ENCODE peak calls at places on chromosomes 7 and 10, in eight cellular contexts. H is MM.1S, R is RWPE2, X is suprapubic skin, I is Peyer's patch, T is adrenal gland, E is transverse colon, V is IMR-90. A is an unnamed sample. For H3K4me1, the result is how much of the 10 kb centered on the place peaks cover.

GRCh38 chr10:60572511-60573194 is 183.0 kb upstream of the ANK3 start:
- DNase-seq in H (peak), R (no peak), X (no peak), I (peak), T (peak), E (peak), V (peak), A (peak)

GRCh38 chr7:101390901-101391301 is 28.2 kb downstream of the COL26A1 start:
- DNase-seq in H (peak), R (no peak), X (no peak), I (peak), T (no peak), E (peak), V (no peak), A (peak)

GRCh38 chr7:100476108-100476780 is 2.8 kb downstream of the TSC22D4 start:
- DNase-seq in H (no peak), R (no peak), X (no peak), I (no peak), T (no peak), E (no peak), V (no peak), A (no peak)

GRCh38 chr7:30988346-30989005 is 24.7 kb downstream of the GHRHR start:
- DNase-seq in H (no peak), R (no peak), X (no peak), I (peak), T (peak), E (peak), V (no peak), A (no peak)

GRCh38 chr7:64558323-64558705 is 4.6 kb downstream of the ZNF680 start:
- DNase-seq in H (no peak), R (no peak), X (no peak), I (no peak), T (no peak), E (no peak), V (no peak), A (no peak)

GRCh38 chr10:8731415-8732110 is 677.1 kb downstream of the GATA3 start:
- DNase-seq in H (no peak), R (no peak), X (no peak), I (no peak), T (no peak), E (no peak), V (no peak), A (no peak)

GRCh38 chr7:127706766-127707165 is 54.8 kb downstream of the SND1 start:
- DNase-seq in H (no peak), R (no peak), X (no peak), I (no peak), T (no peak), E (no peak), V (no peak), A (no peak)

GRCh38 chr7:98119257-98119918 is 12.7 kb downstream of the LMTK2 start:
- DNase-seq in H (no peak), R (no peak), X (no peak), I (no peak), T (no peak), E (no peak), V (peak), A (no peak)

GRCh38 chr7:49597805-49598204 is 175.6 kb upstream of the VWC2 start:
- DNase-seq in H (no peak), R (no peak), X (no peak), I (no peak), T (no peak), E (no peak), V (no peak), A (no peak)

GRCh38 chr7:35993663-35994622 is 159.1 kb upstream of the EEPD1 start:
- DNase-seq in H (no peak), R (no peak), X (no peak), I (no peak), T (no peak), E (peak), V (peak), A (peak)

GRCh38 chr7:30594055-30594539 is 581 bp upstream of the GARS1 start:
- DNase-seq in H (no peak), R (no peak), X (no peak), I (peak), T (peak), E (peak), V (peak), A (peak)

GRCh38 chr7:98126311-98127142 is 19.9 kb downstream of the LMTK2 start:
- DNase-seq in H (no peak), R (no peak), X (peak), I (no peak), T (no peak), E (no peak), V (peak), A (no peak)

GRCh38 chr10:20005638-20006037 is 189.4 kb downstream of the PLXDC2 start:
- DNase-seq in H (no peak), R (no peak), X (no peak), I (no peak), T (no peak), E (no peak), V (no peak), A (no peak)

GRCh38 chr10:33303988-33304387 is 30.5 kb downstream of the NRP1 start:
- DNase-seq in H (no peak), R (no peak), X (no peak), I (no peak), T (no peak), E (no peak), V (no peak), A (no peak)

GRCh38 chr7:159113056-159113455 is 31.6 kb downstream of the VIPR2 start:
- DNase-seq in H (no peak), R (no peak), X (peak), I (no peak), T (no peak), E (no peak), V (no peak), A (no peak)

GRCh38 chr7:10022480-10022879 is 951.2 kb upstream of the PHF14 start:
- DNase-seq in H (no peak), R (no peak), X (no peak), I (no peak), T (no peak), E (no peak), V (no peak), A (no peak)

GRCh38 chr10:129756912-129757861 is 206.9 kb downstream of the EBF3 start:
- DNase-seq in H (no peak), R (no peak), X (no peak), I (peak), T (peak), E (peak), V (no peak), A (no peak)

GRCh38 chr10:113519616-113520015 is 33.2 kb upstream of the HABP2 start:
- DNase-seq in H (no peak), R (no peak), X (no peak), I (peak), T (no peak), E (no peak), V (no peak), A (no peak)

GRCh38 chr7:139648941-139649425 is 125.5 kb downstream of the CLEC2L start:
- DNase-seq in H (no peak), R (no peak), X (no peak), I (peak), T (no peak), E (peak), V (no peak), A (no peak)

GRCh38 chr7:2521341-2521745 is 1.8 kb downstream of the LFNG start:
- DNase-seq in H (no peak), R (no peak), X (no peak), I (no peak), T (no peak), E (no peak), V (no peak), A (no peak)

GRCh38 chr10:92699518-92700272 is 9.9 kb downstream of the HHEX start:
- DNase-seq in H (no peak), R (no peak), X (no peak), I (peak), T (peak), E (peak), V (peak), A (peak)

GRCh38 chr10:32031920-32032319 is 24.3 kb downstream of the KIF5B start:
- DNase-seq in H (no peak), R (no peak), X (no peak), I (no peak), T (no peak), E (no peak), V (no peak), A (no peak)

GRCh38 chr7:39527951-39528350 is 38.3 kb upstream of the YAE1 start:
- DNase-seq in H (no peak), R (no peak), X (no peak), I (no peak), T (no peak), E (no peak), V (peak), A (peak)

GRCh38 chr10:78451592-78451991 is 417.9 kb downstream of the RPS24 start:
- DNase-seq in H (no peak), R (no peak), X (no peak), I (no peak), T (no peak), E (no peak), V (peak), A (peak)

GRCh38 chr7:81408728-81409127 is 361.1 kb downstream of the HGF start:
- DNase-seq in H (no peak), R (no peak), X (no peak), I (no peak), T (no peak), E (no peak), V (peak), A (no peak)

GRCh38 chr10:58016614-58017013 is 251.1 kb downstream of the IPMK start:
- DNase-seq in H (no peak), R (no peak), X (no peak), I (no peak), T (no peak), E (no peak), V (no peak), A (no peak)

DNA sequence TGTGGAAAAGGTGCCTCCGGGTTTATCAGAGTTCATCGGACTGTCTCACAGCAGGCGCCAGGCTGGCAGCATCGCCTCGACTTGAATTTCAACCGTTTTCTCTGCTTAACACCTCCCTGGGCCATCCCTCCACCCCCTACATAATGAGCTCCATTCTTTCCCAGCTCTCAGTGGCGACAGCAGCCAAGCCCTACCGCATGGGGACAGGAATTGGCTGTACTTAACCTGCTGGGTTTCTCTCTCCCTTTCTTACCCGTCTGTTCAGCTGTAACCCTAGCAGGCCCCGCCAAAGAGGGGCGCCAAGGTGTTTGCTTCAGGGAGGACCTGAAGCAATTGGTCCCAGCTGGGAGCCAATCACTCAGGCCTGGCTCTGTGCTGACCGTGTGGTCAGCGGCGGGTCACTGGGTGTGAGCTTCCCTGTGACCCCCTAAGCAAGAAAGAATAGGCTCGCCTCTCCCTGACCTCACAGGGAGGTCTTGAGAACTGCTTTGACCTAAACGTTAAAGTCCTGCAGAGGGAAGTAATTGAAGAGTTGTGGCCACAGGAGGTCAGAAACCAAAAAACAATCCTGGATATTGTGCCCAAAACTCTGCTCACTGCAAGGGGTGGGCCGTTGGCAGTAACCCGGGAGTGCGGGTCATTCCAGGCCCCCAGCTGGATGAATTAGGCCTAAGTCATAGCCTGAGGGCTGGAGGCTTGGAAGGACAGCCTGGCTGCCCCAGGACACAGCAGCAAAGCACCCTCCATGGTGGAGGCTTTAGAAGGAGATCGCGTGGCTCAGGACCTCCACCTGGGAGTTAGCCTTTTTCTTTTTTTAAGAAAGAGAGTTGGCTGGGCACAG is 114.7 kb downstream of the ITIH5 start:
- DNase-seq in H (no peak), R (no peak), X (no peak), I (no peak), T (no peak), E (no peak), V (no peak), A (no peak)
- TF ChIP-seq CTCF in H (no peak), R (no peak), X (no peak), I (no peak), T (no peak), E (no peak), V (no peak), A (no peak)

GRCh38 chr7:131189488-131189887 is 138.2 kb upstream of the MKLN1 start:
- DNase-seq in H (no peak), R (no peak), X (no peak), I (no peak), T (no peak), E (no peak), V (no peak), A (no peak)
- H3K27ac ChIP-seq in H (no peak), R (peak), X (peak), I (no peak), T (peak), E (no peak), V (no peak), A (no peak)

GRCh38 chr10:50622497-50623298 is 1.1 kb downstream of the SGMS1 start:
- DNase-seq in H (peak), R (no peak), X (peak), I (peak), T (peak), E (peak), V (peak), A (peak)
- H3K4me1 ChIP-seq in H (under half), R (under half), X (half or more), I (under half), T (under half), E (under half), V (under half), A (under half)

GRCh38 chr10:62688971-62689700 is 115.4 kb upstream of the ADO start:
- DNase-seq in H (no peak), R (no peak), X (no peak), I (no peak), T (no peak), E (no peak), V (no peak), A (no peak)

GRCh38 chr10:62691331-62691730 is 113.2 kb upstream of the ADO start:
- DNase-seq in H (peak), R (no peak), X (no peak), I (no peak), T (no peak), E (no peak), V (no peak), A (no peak)

GRCh38 chr10:62689712-62690111 is 114.8 kb upstream of the ADO start:
- DNase-seq in H (no peak), R (no peak), X (no peak), I (no peak), T (no peak), E (no peak), V (no peak), A (no peak)

GRCh38 chr10:62692085-62692484 is 112.4 kb upstream of the ADO start:
- DNase-seq in H (no peak), R (no peak), X (no peak), I (no peak), T (no peak), E (no peak), V (no peak), A (no peak)

DNA sequence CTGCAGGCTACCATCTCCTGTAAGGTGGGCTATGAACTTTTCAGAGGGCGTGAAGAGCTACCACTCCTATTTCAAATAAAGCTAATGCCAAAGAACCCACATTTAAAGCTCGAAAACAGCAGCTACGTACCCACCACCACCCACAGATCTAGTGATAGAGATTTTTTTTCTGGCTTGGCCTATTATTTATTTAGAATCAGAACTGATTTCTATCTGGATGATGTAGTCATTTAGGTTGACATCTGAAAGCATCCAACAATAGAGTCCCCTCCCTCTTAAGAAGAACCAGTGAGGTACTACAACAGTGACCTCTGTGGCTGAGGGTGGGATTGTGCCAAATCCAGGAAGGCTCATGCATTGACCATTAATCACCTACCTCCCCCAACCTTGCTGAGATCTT is 113.8 kb upstream of the ADO start:
- DNase-seq in H (no peak), R (no peak), X (no peak), I (no peak), T (no peak), E (no peak), V (no peak), A (no peak)
- TF ChIP-seq CTCF in H (peak), R (no peak), X (no peak), I (no peak), T (no peak), E (no peak), V (no peak), A (no peak)

GRCh38 chr7:17632401-17632800 is 307.9 kb downstream of the SNX13 start:
- DNase-seq in H (no peak), R (no peak), X (no peak), I (no peak), T (no peak), E (no peak), V (no peak), A (no peak)
- H3K27ac ChIP-seq in H (no peak), R (no peak), X (peak), I (no peak), T (no peak), E (no peak), V (no peak), A (no peak)

DNA sequence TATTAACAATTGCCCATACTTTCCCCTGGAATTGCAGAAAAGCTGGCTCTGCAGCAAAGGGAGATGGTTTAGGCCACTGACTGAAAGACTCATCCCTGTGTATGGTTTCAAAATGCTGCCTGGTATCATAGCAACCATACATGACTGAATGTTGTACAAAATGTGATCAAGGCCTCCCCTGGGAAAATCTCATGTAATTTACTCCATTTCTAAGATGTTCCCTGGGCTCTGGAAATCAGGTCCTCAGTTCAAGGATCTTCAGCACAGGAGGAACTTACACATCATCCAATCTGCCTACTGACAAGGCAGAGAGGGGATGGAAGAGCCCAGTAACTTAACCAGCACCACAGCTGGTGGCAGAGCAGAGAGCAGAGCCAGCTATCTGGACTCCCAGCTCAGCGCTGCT is 111.8 kb downstream of the JAZF1 start:
- DNase-seq in H (no peak), R (no peak), X (no peak), I (no peak), T (no peak), E (no peak), V (peak), A (peak)
- H3K4me1 ChIP-seq in H (under half), R (under half), X (under half), I (under half), T (under half), E (under half), V (under half), A (under half)

DNA sequence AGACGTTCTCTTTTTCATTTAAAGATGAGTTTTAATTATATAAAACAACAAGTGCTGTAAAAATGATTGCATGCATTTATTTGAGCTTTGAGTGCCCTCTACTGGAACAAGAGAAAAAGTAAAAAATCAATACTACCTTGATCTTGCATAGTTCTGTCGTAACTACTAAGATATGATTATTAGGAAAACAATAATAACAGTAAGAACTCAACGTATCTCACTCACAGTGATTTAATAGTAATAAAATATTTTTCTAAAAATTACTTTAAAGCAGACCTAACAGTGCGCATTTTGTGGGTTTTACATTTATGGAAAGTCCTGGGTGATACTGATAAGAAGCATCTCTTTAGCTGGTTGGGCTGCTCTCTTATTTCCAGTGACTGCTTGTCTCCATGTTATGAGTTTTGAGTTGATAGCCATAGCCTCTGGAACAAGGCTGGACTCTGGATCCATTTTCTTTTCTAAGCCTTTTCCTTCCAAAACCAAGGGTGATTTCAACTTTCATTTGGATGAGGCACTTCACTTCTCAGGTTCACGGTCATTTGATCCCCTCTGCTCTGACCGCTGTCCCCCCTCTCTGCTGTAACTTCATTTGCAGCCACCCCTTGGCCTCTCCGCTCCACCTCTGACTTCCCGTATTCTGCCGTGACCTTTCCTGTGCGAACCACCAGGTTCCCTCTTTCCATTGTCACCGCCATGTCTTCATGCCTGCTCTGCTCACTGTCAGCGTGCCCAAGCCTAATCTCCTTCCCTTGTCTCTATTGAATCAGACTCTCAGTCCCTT is 29.6 kb upstream of the INHBA start:
- DNase-seq in H (no peak), R (no peak), X (no peak), I (no peak), T (no peak), E (no peak), V (peak), A (no peak)
- TF ChIP-seq CTCF in H (peak), R (peak), X (no peak), I (no peak), T (peak), E (no peak), V (peak), A (peak)

GRCh38 chr7:99324966-99325596 is 617 bp upstream of the ARPC1A start:
- DNase-seq in H (no peak), R (no peak), X (no peak), I (peak), T (no peak), E (no peak), V (no peak), A (no peak)

GRCh38 chr7:99325597-99326407 is at the start of gene ARPC1A:
- DNase-seq in H (peak), R (peak), X (peak), I (peak), T (peak), E (peak), V (peak), A (peak)

GRCh38 chr7:99326408-99326782 is 697 bp downstream of the ARPC1A start:
- DNase-seq in H (no peak), R (no peak), X (no peak), I (no peak), T (no peak), E (no peak), V (no peak), A (no peak)

GRCh38 chr7:99331002-99331401 is 5.3 kb downstream of the ARPC1A start:
- DNase-seq in H (no peak), R (no peak), X (no peak), I (no peak), T (no peak), E (no peak), V (no peak), A (no peak)
- H3K27ac ChIP-seq in H (peak), R (peak), X (no peak), I (peak), T (peak), E (peak), V (peak), A (peak)